ENCODE peak calls at places on chromosome 9, in five cellular contexts. V, I, P, Y and N are unnamed samples.

GRCh38 chr9:82353631-82354030 is 365.1 kb downstream of the SPATA31D1 start:
- DNase-seq in Y (no peak), P (no peak), V (no peak), I (no peak), N (no peak)

GRCh38 chr9:134626141-134626423 is 15.5 kb upstream of the COL5A1 start:
- DNase-seq in I (no peak), V (no peak), P (no peak), Y (no peak), N (no peak)

GRCh38 chr9:88697764-88698436 is 162.9 kb downstream of the NXNL2 start:
- DNase-seq in I (no peak), Y (no peak), P (no peak), V (no peak), N (peak; percentile 41)

GRCh38 chr9:133167096-133167695 is 3.5 kb upstream of the GBGT1 start:
- DNase-seq in Y (no peak), V (no peak), I (no peak), P (no peak), N (no peak)

GRCh38 chr9:124079176-124079925 is 67.8 kb downstream of the LHX2 start:
- DNase-seq in P (peak; percentile 89), V (no peak), I (no peak), Y (peak; percentile 40), N (peak; percentile 62)

GRCh38 chr9:131804826-131805225 is 65.0 kb upstream of the RAPGEF1 start:
- DNase-seq in I (no peak), Y (no peak), V (no peak), P (no peak), N (no peak)

GRCh38 chr9:27487128-27487527 is 37.0 kb upstream of the IFNK start:
- DNase-seq in P (no peak), V (no peak), Y (no peak), I (no peak), N (no peak)

GRCh38 chr9:106707722-106708121 is 155.2 kb upstream of the ZNF462 start:
- DNase-seq in P (no peak), I (no peak), Y (peak; percentile 44), V (no peak), N (no peak)

GRCh38 chr9:107249665-107250285 is 33.3 kb upstream of the RAD23B start:
- DNase-seq in V (no peak), P (no peak), Y (peak; percentile 38), I (no peak), N (peak; percentile 51)

GRCh38 chr9:115146581-115147021 is 28.6 kb upstream of the TNC start:
- DNase-seq in V (no peak), I (no peak), P (peak; percentile 79), Y (peak; percentile 92), N (peak; percentile 92)

GRCh38 chr9:75140261-75140660 is 51.9 kb downstream of the OSTF1 start:
- DNase-seq in Y (no peak), P (no peak), V (no peak), I (no peak), N (no peak)

GRCh38 chr9:75139201-75139600 is 50.9 kb downstream of the OSTF1 start:
- DNase-seq in P (no peak), Y (no peak), V (no peak), I (no peak), N (no peak)

GRCh38 chr9:75142208-75142607 is 53.9 kb downstream of the OSTF1 start:
- DNase-seq in P (no peak), I (no peak), Y (no peak), V (no peak), N (no peak)

GRCh38 chr9:75134495-75134894 is 46.2 kb downstream of the OSTF1 start:
- DNase-seq in I (no peak), Y (no peak), P (no peak), V (no peak), N (no peak)

GRCh38 chr9:75138260-75139040 is 50.1 kb downstream of the OSTF1 start:
- DNase-seq in P (no peak), V (no peak), I (no peak), Y (no peak), N (no peak)
- H3K4me3 ChIP-seq in P (no peak overlapping the region), V (no peak overlapping the region), I (no peak overlapping the region), Y (no peak overlapping the region), N (no peak overlapping the region)

GRCh38 chr9:90813011-90813410 is 11.4 kb downstream of the SYK start:
- DNase-seq in I (no peak), V (no peak), P (no peak), Y (no peak), N (no peak)
- H3K4me3 ChIP-seq in I (no peak overlapping the region), V (no peak overlapping the region), P (no peak overlapping the region), Y (no peak overlapping the region), N (no peak overlapping the region)

DNA sequence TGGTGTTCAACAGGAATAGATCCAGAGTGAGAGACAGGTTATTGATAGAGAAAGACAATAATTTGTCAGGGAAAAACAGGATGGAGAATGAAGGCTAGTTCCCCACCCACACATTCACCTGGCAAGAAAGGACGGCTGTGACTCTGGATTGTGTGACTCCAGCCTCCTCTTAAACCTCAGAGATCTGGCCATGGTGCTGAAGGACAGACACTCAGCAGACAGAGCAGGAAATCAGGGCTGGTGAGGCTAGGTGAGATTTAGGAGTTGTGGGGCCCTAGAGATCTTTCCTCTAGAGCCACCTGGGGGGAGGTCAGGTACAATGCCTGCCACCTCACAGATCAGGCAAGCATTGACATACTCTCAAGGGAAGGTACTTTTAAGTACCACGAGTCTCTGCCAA is 15.2 kb downstream of the OR1B1 start:
- DNase-seq in Y (no peak), V (no peak), P (no peak), I (peak; percentile 28), N (peak; percentile 9)
- H3K4me3 ChIP-seq in Y (no peak overlapping the region), V (no peak overlapping the region), P (no peak overlapping the region), I (no peak overlapping the region), N (no peak overlapping the region)

DNA sequence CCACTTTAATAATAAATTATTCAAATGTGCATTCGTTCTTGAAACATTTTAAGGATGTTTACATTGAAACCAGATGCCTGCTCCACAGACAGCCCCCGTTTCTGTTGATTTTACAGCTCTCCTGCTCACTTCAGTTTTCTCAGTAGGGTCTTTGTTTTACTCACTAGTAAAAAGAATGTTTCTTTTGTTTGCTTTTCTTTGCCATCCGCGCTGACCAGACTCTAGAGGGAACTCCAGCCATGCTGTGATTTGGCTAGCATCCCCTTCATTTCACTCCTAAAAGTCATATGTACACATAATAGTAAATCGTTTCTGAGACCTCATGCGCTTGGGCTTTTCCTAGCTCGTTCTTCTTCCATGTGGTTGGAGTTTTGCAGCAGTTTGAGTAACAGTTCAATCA is 28.7 kb upstream of the PALM2AKAP2 start:
- DNase-seq in V (no peak), I (no peak), Y (no peak), P (peak; percentile 67), N (peak; percentile 59)
- H3K4me3 ChIP-seq in V (no peak overlapping the region), I (no peak overlapping the region), Y (no peak overlapping the region), P (peak overlapping the region; percentile 3), N (no peak overlapping the region)

GRCh38 chr9:121301881-121302286 is 33.9 kb downstream of the GSN start:
- DNase-seq in I (no peak), Y (no peak), P (no peak), V (no peak), N (no peak)

GRCh38 chr9:121299125-121299466 is 31.1 kb downstream of the GSN start:
- DNase-seq in P (no peak), I (no peak), Y (no peak), V (no peak), N (no peak)

GRCh38 chr9:121299467-121300282 is 31.7 kb downstream of the GSN start:
- DNase-seq in V (no peak), P (no peak), I (no peak), Y (no peak), N (peak; percentile 75)

GRCh38 chr9:121298689-121299112 is 30.7 kb downstream of the GSN start:
- DNase-seq in I (no peak), P (no peak), V (no peak), Y (peak; percentile 64), N (no peak)

GRCh38 chr9:121300283-121301119 is 32.5 kb downstream of the GSN start:
- DNase-seq in I (no peak), V (no peak), Y (no peak), P (no peak), N (no peak)
- H3K4me3 ChIP-seq in I (no peak overlapping the region), V (peak overlapping the region; percentile 41), Y (peak overlapping the region; percentile 35), P (no peak overlapping the region), N (peak overlapping the region; percentile 52)

GRCh38 chr9:137579259-137579604 is 507 bp upstream of the DPH7 start:
- DNase-seq in Y (no peak), I (no peak), V (no peak), P (no peak), N (no peak)
- H3K4me3 ChIP-seq in Y (peak overlapping the region; percentile 50), I (no peak overlapping the region), V (peak overlapping the region; percentile 89), P (peak overlapping the region; percentile 96), N (peak overlapping the region; percentile 90)

GRCh38 chr9:86201474-86202337 is 57.8 kb downstream of the C9orf153 start:
- DNase-seq in P (no peak), Y (no peak), I (no peak), V (no peak), N (no peak)
- H3K4me3 ChIP-seq in P (no peak overlapping the region), Y (no peak overlapping the region), I (no peak overlapping the region), V (no peak overlapping the region), N (no peak overlapping the region)

GRCh38 chr9:87236546-87236945 is 261.1 kb upstream of the DAPK1 start:
- DNase-seq in Y (peak; percentile 48), I (no peak), V (no peak), P (no peak), N (peak; percentile 42)

GRCh38 chr9:87237337-87237736 is 260.3 kb upstream of the DAPK1 start:
- DNase-seq in P (no peak), V (no peak), I (no peak), Y (peak; percentile 15), N (no peak)

GRCh38 chr9:87239312-87239711 is 258.4 kb upstream of the DAPK1 start:
- DNase-seq in P (no peak), Y (no peak), I (no peak), V (no peak), N (no peak)

GRCh38 chr9:87234854-87235253 is 262.8 kb upstream of the DAPK1 start:
- DNase-seq in Y (no peak), P (no peak), V (no peak), I (no peak), N (no peak)

DNA sequence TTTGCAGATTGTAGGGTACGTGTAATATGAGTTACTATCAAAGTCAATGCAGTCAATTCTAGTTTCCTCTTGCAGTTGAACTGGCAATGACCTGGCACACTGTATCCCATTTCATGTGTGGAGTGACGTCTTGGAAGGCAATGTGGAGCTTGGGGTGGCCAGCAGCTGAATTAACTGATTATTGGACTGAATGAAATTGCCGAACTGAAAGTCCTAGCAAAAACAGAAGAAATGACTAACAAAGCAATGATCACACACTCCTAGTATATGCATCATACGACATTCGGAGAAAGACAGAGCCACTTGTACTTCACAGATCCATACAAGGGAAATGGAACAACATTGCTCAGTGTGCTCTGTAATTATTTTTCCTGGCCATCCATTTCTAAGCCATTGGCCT is 259.1 kb upstream of the DAPK1 start:
- DNase-seq in V (no peak), P (no peak), Y (peak; percentile 55), I (no peak), N (no peak)
- H3K4me3 ChIP-seq in V (no peak overlapping the region), P (no peak overlapping the region), Y (no peak overlapping the region), I (no peak overlapping the region), N (no peak overlapping the region)

GRCh38 chr9:128902351-128903078 is 18.3 kb upstream of the PHYHD1 start:
- DNase-seq in Y (no peak), V (no peak), P (no peak), I (peak; percentile 82), N (no peak)
- H3K4me3 ChIP-seq in Y (no peak overlapping the region), V (no peak overlapping the region), P (no peak overlapping the region), I (no peak overlapping the region), N (no peak overlapping the region)

GRCh38 chr9:117703538-117703937 is 665 bp upstream of the TLR4 start:
- DNase-seq in V (no peak), Y (peak; percentile 50), I (no peak), P (peak; percentile 74), N (no peak)
- H3K4me3 ChIP-seq in V (no peak overlapping the region), Y (peak overlapping the region; percentile 50), I (no peak overlapping the region), P (peak overlapping the region; percentile 40), N (no peak overlapping the region)